ENCODE peak calls at places on chromosomes 11 and 22, in four cellular contexts. Q, F, L and E are unnamed samples. For H3K4me1 and H3K9me3, the result is how much of the 10 kb centered on the place peaks cover.

GRCh38 chr22:26124991-26125725 is 44.1 kb upstream of the SEZ6L start:
- DNase-seq in Q (no peak), L (no peak), F (no peak), E (no peak)

GRCh38 chr22:31561238-31561887 is 65.0 kb downstream of the SFI1 start:
- DNase-seq in L (peak), Q (peak), F (peak), E (peak)

GRCh38 chr11:62705401-62705800 is 1.8 kb downstream of the BSCL2 start:
- DNase-seq in L (no peak), F (no peak), Q (peak), E (no peak)

GRCh38 chr11:111465400-111465799 is 46.8 kb downstream of the BTG4 start:
- DNase-seq in Q (no peak), L (no peak), F (no peak), E (no peak)

GRCh38 chr11:12518606-12519385 is 141.4 kb downstream of the PARVA start:
- DNase-seq in L (no peak), Q (no peak), F (no peak), E (no peak)

GRCh38 chr22:26502688-26503561 is 9.3 kb downstream of the TFIP11 start:
- DNase-seq in F (peak), L (no peak), Q (peak), E (peak)

GRCh38 chr11:128948583-128948982 is 5.9 kb upstream of the TP53AIP1 start:
- DNase-seq in F (no peak), L (no peak), Q (peak), E (no peak)

GRCh38 chr11:123526027-123526805 is 96.1 kb downstream of the GRAMD1B start:
- DNase-seq in F (no peak), Q (no peak), L (no peak), E (no peak)

GRCh38 chr22:33476716-33477115 is 418.5 kb upstream of the SYN3 start:
- DNase-seq in L (peak), Q (peak), F (no peak), E (no peak)

GRCh38 chr22:43279867-43280519 is 63.2 kb downstream of the SCUBE1 start:
- DNase-seq in F (no peak), Q (peak), L (no peak), E (no peak)

GRCh38 chr22:18103527-18104269 is 6.9 kb upstream of the TUBA8 start:
- DNase-seq in F (no peak), L (no peak), Q (peak), E (no peak)

GRCh38 chr11:72589802-72590761 is 84.1 kb downstream of the PDE2A start:
- DNase-seq in L (peak), Q (peak), F (peak), E (peak)

GRCh38 chr11:62573006-62573591 is 592 bp downstream of the EEF1G start:
- DNase-seq in F (no peak), Q (no peak), L (no peak), E (no peak)

GRCh38 chr22:26887456-26887855 is 230.1 kb downstream of the MIAT start:
- DNase-seq in L (no peak), Q (no peak), F (no peak), E (no peak)

GRCh38 chr11:26028294-26028954 is 303.5 kb upstream of the ANO3 start:
- DNase-seq in F (no peak), Q (peak), L (no peak), E (no peak)

GRCh38 chr22:20552450-20552894 is 45.1 kb downstream of the MED15 start:
- DNase-seq in L (no peak), Q (no peak), F (no peak), E (no peak)

GRCh38 chr11:103668859-103669258 is 367.6 kb upstream of the DDI1 start:
- DNase-seq in L (no peak), Q (no peak), F (no peak), E (no peak)

GRCh38 chr22:17734197-17734596 is 40.1 kb downstream of the BID start:
- DNase-seq in L (no peak), Q (peak), F (no peak), E (no peak)

GRCh38 chr11:6077723-6078122 is 29.8 kb upstream of the OR56B4 start:
- DNase-seq in F (no peak), L (no peak), Q (no peak), E (no peak)

GRCh38 chr11:43987384-43988039 is 45.1 kb downstream of the C11orf96 start:
- DNase-seq in Q (no peak), F (no peak), L (no peak), E (no peak)

GRCh38 chr11:64881476-64881875 is 3.1 kb upstream of the EHD1 start:
- DNase-seq in Q (no peak), F (no peak), L (no peak), E (no peak)

GRCh38 chr11:134508219-134508990 is 96.4 kb upstream of the B3GAT1 start:
- DNase-seq in L (no peak), F (no peak), Q (peak), E (no peak)

GRCh38 chr11:119055901-119056300 is 1.1 kb downstream of the HYOU1 start:
- DNase-seq in F (no peak), Q (peak), L (no peak), E (no peak)

GRCh38 chr22:18091916-18092526 is 14.2 kb downstream of the PEX26 start:
- DNase-seq in F (no peak), L (no peak), Q (no peak), E (peak)

GRCh38 chr11:128658499-128658898 is 35.4 kb upstream of the FLI1 start:
- DNase-seq in L (no peak), F (no peak), Q (no peak), E (no peak)

GRCh38 chr22:28810839-28811491 is 10.6 kb upstream of the XBP1 start:
- DNase-seq in F (no peak), L (no peak), Q (no peak), E (peak)

GRCh38 chr22:29093501-29093921 is 20.7 kb downstream of the KREMEN1 start:
- DNase-seq in Q (no peak), L (no peak), F (no peak), E (no peak)

GRCh38 chr11:9280655-9281301 is 15.6 kb upstream of the DENND5A start:
- DNase-seq in Q (peak), L (no peak), F (peak), E (peak)

GRCh38 chr11:85756401-85757200 is 54.3 kb downstream of the SYTL2 start:
- DNase-seq in F (no peak), L (no peak), Q (no peak), E (peak)

GRCh38 chr22:19405133-19405532 is 26.4 kb downstream of the HIRA start:
- DNase-seq in Q (no peak), F (no peak), L (no peak), E (no peak)

GRCh38 chr11:79325851-79326250 is 115.0 kb downstream of the TENM4 start:
- DNase-seq in F (no peak), L (no peak), Q (no peak), E (no peak)

GRCh38 chr11:83881428-83881827 is 595.3 kb upstream of the CCDC90B start:
- DNase-seq in F (no peak), Q (no peak), L (peak), E (no peak)

GRCh38 chr11:575324-575995 is 810 bp upstream of the PHRF1 start:
- DNase-seq in Q (peak), F (no peak), L (peak), E (no peak)

GRCh38 chr11:577611-577894 is 1.3 kb downstream of the PHRF1 start:
- DNase-seq in L (no peak), F (no peak), Q (no peak), E (no peak)

GRCh38 chr11:578276-579035 is 2.2 kb downstream of the PHRF1 start:
- DNase-seq in L (no peak), Q (no peak), F (no peak), E (no peak)

GRCh38 chr11:575996-576756 is at the start of gene PHRF1:
- DNase-seq in F (peak), L (peak), Q (no peak), E (peak)

GRCh38 chr11:576791-577610 is 731 bp downstream of the PHRF1 start:
- DNase-seq in Q (no peak), L (no peak), F (no peak), E (no peak)
- H3K4me1 ChIP-seq in Q (under half), L (under half), F (under half), E (under half)

GRCh38 chr11:132595246-132595645 is 937.1 kb downstream of the OPCML start:
- DNase-seq in F (no peak), Q (no peak), L (no peak), E (no peak)
- H3K9me3 ChIP-seq in F (under half), Q (under half), L (under half), E (under half)

GRCh38 chr11:839875-840617 is 2.3 kb downstream of the POLR2L start:
- DNase-seq in L (no peak), F (no peak), Q (no peak), E (no peak)
- H3K4me3 ChIP-seq in L (peak), F (no peak), Q (no peak), E (no peak)

DNA sequence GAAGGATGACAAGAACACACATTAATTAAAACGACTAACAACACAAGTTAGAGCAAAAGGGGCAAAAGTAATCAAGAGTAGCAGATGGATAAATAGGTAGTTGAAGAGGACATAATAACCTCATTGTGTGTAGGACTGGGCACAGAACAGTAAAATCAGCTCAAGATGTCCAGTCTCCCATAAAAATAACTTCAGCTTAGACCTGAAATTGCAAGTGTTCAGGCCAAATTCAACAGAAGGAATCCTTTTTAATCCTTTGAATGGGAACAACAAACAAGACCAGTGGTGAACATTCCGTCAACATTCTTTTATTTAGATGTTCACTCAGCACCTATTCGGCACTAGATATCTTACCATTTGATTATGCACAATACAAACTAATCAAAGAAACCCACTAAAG is 4.4 kb downstream of the MTMR2 start:
- DNase-seq in F (no peak), L (peak), Q (no peak), E (no peak)
- H3K4me1 ChIP-seq in F (under half), L (under half), Q (under half), E (under half)

DNA sequence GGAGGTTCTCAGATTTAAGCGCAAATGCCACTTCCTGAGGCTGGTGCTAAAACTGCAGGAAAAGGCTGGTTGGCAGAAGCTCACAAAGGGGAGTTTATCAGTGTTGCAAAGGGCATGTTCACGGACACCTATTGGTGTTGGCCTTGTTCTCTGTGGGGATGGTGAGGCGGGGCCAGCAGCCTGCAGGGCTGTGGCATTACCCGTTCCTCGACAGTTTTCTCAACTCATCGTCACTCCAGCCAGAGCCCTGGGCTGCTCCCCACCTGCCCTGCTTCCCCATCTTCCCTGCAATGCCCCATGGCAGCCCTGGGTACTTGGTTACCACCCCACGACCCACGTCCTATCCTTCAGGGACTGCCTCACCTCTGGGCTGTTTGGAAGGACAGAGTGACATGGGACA is 212.8 kb downstream of the CTTN start:
- DNase-seq in L (no peak), F (no peak), Q (no peak), E (no peak)
- H3K9me3 ChIP-seq in L (under half), F (under half), Q (under half), E (under half)

GRCh38 chr11:14022251-14022650 is 59.7 kb downstream of the SPON1 start:
- DNase-seq in Q (no peak), L (no peak), F (no peak), E (no peak)
- H3K4me3 ChIP-seq in Q (no peak), L (no peak), F (no peak), E (no peak)

GRCh38 chr11:19734171-19734570 is 21.5 kb downstream of the NAV2 start:
- DNase-seq in L (no peak), Q (no peak), F (no peak), E (no peak)
- H3K4me1 ChIP-seq in L (under half), Q (under half), F (under half), E (under half)

DNA sequence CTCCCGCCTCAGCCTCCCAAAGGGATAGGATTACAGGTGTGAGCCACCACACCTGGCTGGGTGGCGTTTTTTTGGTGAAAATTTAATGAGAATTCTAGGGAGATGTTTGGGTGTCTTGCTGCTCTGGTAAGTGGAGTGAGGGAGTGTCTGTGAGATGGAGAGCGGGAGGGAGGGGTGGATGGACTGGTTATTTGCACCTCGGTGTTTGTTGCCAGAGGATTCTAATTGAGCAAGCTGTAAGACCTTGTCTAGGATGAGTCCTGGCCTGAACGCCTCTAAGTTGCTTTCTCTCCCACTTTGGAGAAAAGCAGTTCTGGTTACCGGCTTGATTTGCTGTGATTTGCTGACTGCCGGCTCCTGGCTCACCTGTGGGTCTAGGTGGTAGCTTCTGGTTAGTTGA is 22.0 kb upstream of the GRAMD4 start:
- DNase-seq in F (no peak), Q (no peak), L (no peak), E (no peak)
- H3K9me3 ChIP-seq in F (under half), Q (under half), L (under half), E (under half)

GRCh38 chr11:503179-503981 is 3.7 kb downstream of the RNH1 start:
- DNase-seq in Q (peak), F (no peak), L (no peak), E (no peak)
- H3K4me3 ChIP-seq in Q (no peak), F (no peak), L (no peak), E (no peak)

DNA sequence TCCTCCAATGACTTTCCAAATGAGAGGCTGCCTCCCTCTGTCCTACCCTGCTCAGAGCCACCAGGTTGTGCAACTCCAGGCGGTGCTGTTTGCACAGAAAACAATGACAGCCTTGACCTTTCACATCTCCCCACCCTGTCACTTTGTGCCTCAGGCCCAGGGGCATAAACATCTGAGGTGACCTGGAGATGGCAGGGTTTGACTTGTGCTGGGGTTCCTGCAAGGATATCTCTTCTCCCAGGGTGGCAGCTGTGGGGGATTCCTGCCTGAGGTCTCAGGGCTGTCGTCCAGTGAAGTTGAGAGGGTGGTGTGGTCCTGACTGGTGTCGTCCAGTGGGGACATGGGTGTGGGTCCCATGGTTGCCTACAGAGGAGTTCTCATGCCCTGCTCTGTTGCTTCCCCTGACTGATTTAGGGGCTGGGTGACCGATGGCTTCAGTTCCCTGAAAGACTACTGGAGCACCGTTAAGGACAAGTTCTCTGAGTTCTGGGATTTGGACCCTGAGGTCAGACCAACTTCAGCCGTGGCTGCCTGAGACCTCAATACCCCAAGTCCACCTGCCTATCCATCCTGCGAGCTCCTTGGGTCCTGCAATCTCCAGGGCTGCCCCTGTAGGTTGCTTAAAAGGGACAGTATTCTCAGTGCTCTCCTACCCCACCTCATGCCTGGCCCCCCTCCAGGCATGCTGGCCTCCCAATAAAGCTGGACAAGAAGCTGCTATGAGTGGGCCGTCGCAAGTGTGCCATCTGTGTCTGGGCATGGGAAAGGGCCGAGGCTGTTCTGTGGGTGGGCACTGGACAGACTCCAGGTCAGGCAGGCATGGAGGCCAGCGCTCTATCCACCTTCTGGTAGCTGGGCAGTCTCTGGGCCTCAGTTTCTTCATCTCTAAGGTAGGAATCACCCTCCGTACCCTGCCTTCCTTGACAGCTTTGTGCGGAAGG is 2.9 kb downstream of the APOC3 start:
- DNase-seq in F (no peak), Q (no peak), L (no peak), E (no peak)
- H3K4me1 ChIP-seq in F (under half), Q (under half), L (under half), E (under half)